ENCODE peak calls at places on chromosomes 16 and 17, in nine cellular contexts. K, N, V, L, A, C, Y, B and W are unnamed samples.
A peak's percentile ranks its signal among the peaks of the same experiment; 100 is the strongest.

GRCh38 chr17:10019941-10020403 is 114.9 kb upstream of the RCVRN start:
- DNase-seq in K (no peak), Y (no peak), B (no peak), N (no peak), A (no peak), V (no peak), C (no peak), L (no peak), W (no peak)

GRCh38 chr17:72719582-72720493 is 372.6 kb downstream of the SLC39A11 start:
- DNase-seq in N (no peak), A (peak; percentile 93), L (peak; percentile 52), B (no peak), Y (peak; percentile 13), V (peak; percentile 27), K (no peak), C (peak; percentile 72), W (no peak)

GRCh38 chr17:45225964-45226530 is 4.4 kb downstream of the FMNL1 start:
- DNase-seq in N (no peak), Y (peak; percentile 71), C (no peak), L (peak; percentile 94), A (peak; percentile 13), B (peak; percentile 72), V (peak; percentile 99), K (peak; percentile 65), W (peak; percentile 85)

GRCh38 chr16:27568077-27568476 is 18.1 kb downstream of the KATNIP start:
- DNase-seq in V (no peak), L (no peak), Y (no peak), A (no peak), K (no peak), N (no peak), C (no peak), B (no peak), W (no peak)

GRCh38 chr16:53041196-53041977 is 11.3 kb downstream of the CHD9NB start:
- DNase-seq in V (no peak), A (no peak), N (peak; percentile 39), Y (no peak), C (peak; percentile 90), L (no peak), K (peak; percentile 66), B (peak; percentile 66), W (no peak)

GRCh38 chr17:58303981-58304734 is 23.4 kb upstream of the MPO start:
- DNase-seq in V (peak; percentile 28), A (peak; percentile 17), K (peak; percentile 15), C (peak; percentile 63), L (peak; percentile 62), N (peak; percentile 52), B (no peak), Y (peak; percentile 48), W (peak; percentile 35)

GRCh38 chr16:49849709-49850108 is 6.2 kb downstream of the ZNF423 start:
- DNase-seq in L (no peak), V (no peak), A (no peak), B (no peak), K (no peak), Y (no peak), C (no peak), N (no peak), W (no peak)

GRCh38 chr17:61478790-61479492 is 26.7 kb downstream of the TBX4 start:
- DNase-seq in A (no peak), C (no peak), K (no peak), L (no peak), V (no peak), B (no peak), Y (no peak), N (no peak), W (no peak)

GRCh38 chr17:31699281-31699680 is 159.8 kb downstream of the COPRS start:
- DNase-seq in Y (no peak), B (no peak), V (no peak), N (no peak), A (peak; percentile 46), C (no peak), K (no peak), L (no peak), W (no peak)

GRCh38 chr17:44029736-44030135 is 15.0 kb upstream of the TMEM101 start:
- DNase-seq in V (no peak), Y (no peak), N (no peak), L (no peak), B (no peak), K (no peak), A (no peak), C (no peak), W (no peak)

GRCh38 chr17:9371019-9371418 is 204.6 kb downstream of the STX8 start:
- DNase-seq in C (peak; percentile 69), Y (no peak), V (no peak), N (peak; percentile 83), L (no peak), A (peak; percentile 98), K (no peak), B (peak; percentile 28), W (no peak)

GRCh38 chr17:68611353-68612227 is 10.4 kb upstream of the FAM20A start:
- DNase-seq in K (no peak), B (no peak), V (no peak), Y (no peak), A (no peak), N (peak; percentile 52), C (no peak), L (no peak), W (no peak)

GRCh38 chr17:68606451-68607307 is 5.5 kb upstream of the FAM20A start:
- DNase-seq in L (no peak), N (peak; percentile 65), A (no peak), C (no peak), Y (no peak), K (no peak), V (no peak), B (no peak), W (no peak)

GRCh38 chr17:68610554-68610953 is 9.4 kb upstream of the FAM20A start:
- DNase-seq in V (no peak), N (no peak), L (no peak), Y (no peak), A (no peak), B (no peak), K (no peak), C (no peak), W (no peak)

GRCh38 chr17:68605914-68606313 is 4.7 kb upstream of the FAM20A start:
- DNase-seq in V (no peak), Y (no peak), A (no peak), L (no peak), K (no peak), B (no peak), N (no peak), C (no peak), W (no peak)

DNA sequence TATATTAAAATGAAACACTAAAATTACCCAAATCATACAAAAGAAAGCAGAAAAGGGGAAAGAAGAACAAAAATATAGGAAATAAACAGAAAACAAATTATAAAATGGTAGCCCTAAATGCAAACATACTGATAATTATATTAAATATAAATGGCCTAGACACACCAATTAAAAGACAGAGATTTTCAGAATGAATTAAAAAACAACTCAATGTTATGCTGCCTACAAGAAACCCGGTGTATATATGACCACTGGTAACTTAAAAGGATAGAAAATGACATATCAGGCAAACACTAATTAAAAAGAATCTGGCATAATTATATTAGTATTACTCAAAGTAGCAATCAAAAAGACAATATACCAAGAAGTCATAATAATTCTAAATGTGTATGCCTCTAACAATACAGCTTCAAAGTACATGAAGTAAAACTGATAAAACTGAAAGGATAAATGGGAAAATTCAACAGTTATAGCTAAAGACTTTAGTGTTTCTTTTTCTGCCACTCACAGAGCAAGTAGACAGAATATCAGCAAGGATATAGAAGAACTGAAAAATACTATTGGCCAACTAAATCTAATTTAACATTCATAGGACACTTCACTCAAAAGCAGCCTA is 7.5 kb upstream of the FAM20A start:
- DNase-seq in Y (no peak), C (no peak), B (no peak), V (no peak), L (no peak), N (no peak), K (no peak), A (no peak), W (no peak)
- H3K9me3 ChIP-seq in Y (peaks cover 13% of the 10 kb centered on the region), C (no peaks in the 10 kb centered on the region), B (peaks cover 29% of the 10 kb centered on the region), V (no peaks in the 10 kb centered on the region), L (no peaks in the 10 kb centered on the region), N (peaks cover 23% of the 10 kb centered on the region), K (peaks cover 12% of the 10 kb centered on the region), A (no peaks in the 10 kb centered on the region), W (peaks cover 7% of the 10 kb centered on the region)

GRCh38 chr17:6772016-6772415 is 4.0 kb upstream of the FBXO39 start:
- DNase-seq in K (no peak), Y (no peak), V (no peak), B (no peak), N (no peak), C (no peak), A (no peak), L (no peak), W (no peak)

GRCh38 chr17:6768447-6768846 is 7.6 kb upstream of the FBXO39 start:
- DNase-seq in L (no peak), Y (no peak), C (no peak), V (no peak), K (no peak), A (no peak), B (no peak), N (no peak), W (no peak)
- H3K9me3 ChIP-seq in L (no peaks in the 10 kb centered on the region), Y (peaks cover 43% of the 10 kb centered on the region), C (no peaks in the 10 kb centered on the region), V (no peaks in the 10 kb centered on the region), K (peaks cover 15% of the 10 kb centered on the region), A (no peaks in the 10 kb centered on the region), B (peaks cover 6% of the 10 kb centered on the region), N (peaks cover 14% of the 10 kb centered on the region), W (peaks cover 14% of the 10 kb centered on the region)

GRCh38 chr16:3375680-3376079 is 20.0 kb downstream of the OR2C1 start:
- DNase-seq in N (no peak), C (no peak), L (no peak), K (no peak), V (no peak), Y (no peak), B (no peak), A (no peak), W (no peak)

GRCh38 chr16:3383045-3383448 is 17.8 kb downstream of the ZSCAN32 start:
- DNase-seq in V (no peak), Y (no peak), B (no peak), K (no peak), C (no peak), N (no peak), A (no peak), L (no peak), W (no peak)

DNA sequence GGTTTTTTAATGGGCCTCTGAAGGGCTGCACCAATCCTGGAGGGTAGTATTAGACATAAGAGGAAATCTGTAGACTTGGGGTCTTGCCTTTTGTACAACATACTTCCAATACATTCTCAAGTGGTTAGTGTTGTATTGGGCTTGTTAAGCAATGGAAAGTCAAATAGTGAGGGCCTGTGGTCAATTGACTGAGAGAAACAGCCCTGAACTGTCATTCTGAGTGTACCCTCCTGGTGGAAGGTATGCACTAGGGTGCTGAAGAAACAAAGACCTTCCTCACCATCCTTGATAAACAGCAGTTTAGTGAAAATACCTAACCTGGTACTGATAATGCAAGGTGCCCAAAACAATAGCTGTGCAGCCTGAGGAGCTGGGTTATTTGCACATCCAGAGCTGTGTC is 22.2 kb downstream of the OR2C1 start:
- DNase-seq in N (peak; percentile 72), V (no peak), Y (no peak), B (no peak), L (no peak), K (no peak), C (no peak), A (no peak), W (no peak)
- H3K9me3 ChIP-seq in N (no peaks in the 10 kb centered on the region), V (peaks cover 11% of the 10 kb centered on the region), Y (peaks cover 92% of the 10 kb centered on the region), B (peaks cover 51% of the 10 kb centered on the region), L (peaks cover 8% of the 10 kb centered on the region), K (peaks cover 94% of the 10 kb centered on the region), C (peaks cover 10% of the 10 kb centered on the region), A (peaks cover 8% of the 10 kb centered on the region), W (peaks cover 23% of the 10 kb centered on the region)

DNA sequence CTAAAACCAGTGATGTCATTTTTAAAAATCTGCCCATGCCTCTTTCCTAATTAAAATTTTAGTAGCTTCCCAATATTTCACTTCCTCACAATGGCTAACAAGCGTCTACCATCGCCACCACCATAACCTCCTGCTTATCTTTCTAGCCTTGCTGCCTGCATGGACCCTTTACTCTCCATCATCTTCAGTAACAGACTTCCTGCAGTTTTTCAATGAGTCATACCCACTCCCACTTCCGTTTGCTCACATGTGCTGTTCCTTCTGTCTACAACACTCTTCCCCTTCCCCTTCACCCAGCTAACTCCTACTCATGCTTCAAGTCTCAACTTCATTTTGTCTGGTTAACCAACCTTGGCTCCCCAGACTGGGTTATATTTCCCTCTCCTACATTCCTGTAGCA is 12.8 kb upstream of the SKAP1 start:
- DNase-seq in V (no peak), B (no peak), N (no peak), K (no peak), C (no peak), L (no peak), A (no peak), Y (no peak), W (no peak)
- H3K9me3 ChIP-seq in V (no peaks in the 10 kb centered on the region), B (no peaks in the 10 kb centered on the region), N (no peaks in the 10 kb centered on the region), K (no peaks in the 10 kb centered on the region), C (no peaks in the 10 kb centered on the region), L (no peaks in the 10 kb centered on the region), A (no peaks in the 10 kb centered on the region), Y (no peaks in the 10 kb centered on the region), W (no peaks in the 10 kb centered on the region)